ENCODE peak calls at places on chromosome 2, in ten cellular contexts. T, V, B, S, Z, M, I, C, Q and D are unnamed samples.

GRCh38 chr2:237141556-237141955 is 55.9 kb downstream of the COPS8 start:
- DNase-seq in T (no peak), V (no peak), B (no peak), S (no peak), Z (peak; percentile 75), M (no peak), I (no peak), C (peak; percentile 90), Q (no peak), D (no peak)

GRCh38 chr2:24816884-24817283 is 23.7 kb downstream of the CENPO start:
- DNase-seq in T (no peak), V (no peak), B (no peak), S (no peak), Z (peak; percentile 91), M (no peak), I (peak; percentile 81), C (peak; percentile 93), Q (no peak), D (no peak)

GRCh38 chr2:240520143-240520973 is 37.4 kb downstream of the ANKMY1 start:
- DNase-seq in T (no peak), V (no peak), B (no peak), S (peak; percentile 11), Z (no peak), M (no peak), I (no peak), C (peak; percentile 37), Q (no peak), D (no peak)

GRCh38 chr2:137975280-137976271 is 11.3 kb downstream of the HNMT start:
- DNase-seq in T (no peak), V (no peak), B (no peak), S (no peak), Z (no peak), M (no peak), I (no peak), C (no peak), Q (no peak), D (no peak)

GRCh38 chr2:23486676-23487075 is 101.7 kb downstream of the KLHL29 start:
- DNase-seq in T (peak; percentile 53), V (no peak), B (no peak), S (no peak), Z (peak; percentile 17), M (no peak), I (no peak), C (peak; percentile 39), Q (no peak), D (no peak)

GRCh38 chr2:216829533-216829932 is 30.3 kb downstream of the TNP1 start:
- DNase-seq in T (peak; percentile 87), V (peak; percentile 66), B (no peak), S (no peak), Z (no peak), M (no peak), I (peak; percentile 37), C (peak; percentile 74), Q (no peak), D (peak; percentile 39)

GRCh38 chr2:173550143-173550542 is 195.5 kb downstream of the CDCA7 start:
- DNase-seq in T (no peak), V (no peak), B (no peak), S (no peak), Z (peak; percentile 40), M (no peak), I (no peak), C (peak; percentile 88), Q (no peak), D (no peak)

GRCh38 chr2:122063716-122064115 is 308.3 kb downstream of the TSN start:
- DNase-seq in T (no peak), V (no peak), B (no peak), S (no peak), Z (no peak), M (no peak), I (peak; percentile 15), C (peak; percentile 51), Q (no peak), D (no peak)

GRCh38 chr2:160293401-160293911 is 93.4 kb upstream of the ITGB6 start:
- DNase-seq in T (no peak), V (no peak), B (no peak), S (no peak), Z (peak; percentile 96), M (no peak), I (no peak), C (peak; percentile 97), Q (no peak), D (no peak)

GRCh38 chr2:225100269-225100668 is 58.0 kb upstream of the DOCK10 start:
- DNase-seq in T (no peak), V (no peak), B (no peak), S (no peak), Z (peak; percentile 61), M (no peak), I (peak; percentile 26), C (peak; percentile 48), Q (no peak), D (no peak)

GRCh38 chr2:232085826-232086425 is 124.4 kb downstream of the DIS3L2 start:
- DNase-seq in T (no peak), V (no peak), B (no peak), S (no peak), Z (peak; percentile 10), M (no peak), I (no peak), C (peak; percentile 5), Q (no peak), D (no peak)

GRCh38 chr2:239106314-239106908 is 258.5 kb downstream of the TWIST2 start:
- DNase-seq in T (peak; percentile 42), V (no peak), B (peak; percentile 49), S (no peak), Z (peak; percentile 77), M (no peak), I (peak; percentile 91), C (peak; percentile 88), Q (no peak), D (no peak)

GRCh38 chr2:99403524-99403923 is 66.3 kb downstream of the EIF5B start:
- DNase-seq in T (no peak), V (no peak), B (no peak), S (no peak), Z (peak; percentile 20), M (no peak), I (no peak), C (peak; percentile 36), Q (no peak), D (no peak)

GRCh38 chr2:20350105-20350712 is 435 bp downstream of the PUM2 start:
- DNase-seq in T (peak; percentile 44), V (peak; percentile 66), B (peak; percentile 70), S (peak; percentile 71), Z (peak; percentile 65), M (peak; percentile 45), I (peak; percentile 32), C (no peak), Q (peak; percentile 59), D (no peak)